ENCODE peak calls at places on chromosome 20, in six cellular contexts. One of them, this sample, is unnamed.

GRCh38 chr20:31566658-31567379 is 38.3 kb upstream of the ID1 start:
- DNase-seq in left lung: no peak
- DNase-seq in psoas muscle: no peak
- DNase-seq in cardiac muscle cell: no peak
- DNase-seq in colonic mucosa: no peak
- DNase-seq in A673: no peak
- DNase-seq in this sample: no peak

GRCh38 chr20:25514747-25515340 is 70.5 kb downstream of the NINL start:
- DNase-seq in colonic mucosa: no peak
- DNase-seq in A673: no peak
- DNase-seq in left lung: no peak
- DNase-seq in psoas muscle: no peak
- DNase-seq in cardiac muscle cell: no peak
- DNase-seq in this sample: no peak

GRCh38 chr20:35174458-35175216 is 2.8 kb downstream of the PROCR start:
- DNase-seq in colonic mucosa: peak
- DNase-seq in psoas muscle: peak
- DNase-seq in A673: no peak
- DNase-seq in left lung: no peak
- DNase-seq in cardiac muscle cell: no peak
- DNase-seq in this sample: no peak

GRCh38 chr20:53785320-53785719 is 191.7 kb upstream of the ZNF217 start:
- DNase-seq in colonic mucosa: no peak
- DNase-seq in psoas muscle: no peak
- DNase-seq in left lung: no peak
- DNase-seq in A673: no peak
- DNase-seq in cardiac muscle cell: no peak
- DNase-seq in this sample: no peak

GRCh38 chr20:21702553-21703467 is 2.7 kb upstream of the PAX1 start:
- DNase-seq in colonic mucosa: peak
- DNase-seq in left lung: peak
- DNase-seq in A673: peak
- DNase-seq in psoas muscle: peak
- DNase-seq in cardiac muscle cell: peak
- DNase-seq in this sample: no peak

GRCh38 chr20:17959257-17959627 is 9.4 kb downstream of the SNX5 start:
- DNase-seq in colonic mucosa: no peak
- DNase-seq in left lung: no peak
- DNase-seq in psoas muscle: no peak
- DNase-seq in cardiac muscle cell: no peak
- DNase-seq in A673: no peak
- DNase-seq in this sample: no peak

GRCh38 chr20:63295422-63295821 is 2.4 kb downstream of the COL20A1 start:
- DNase-seq in A673: no peak
- DNase-seq in colonic mucosa: no peak
- DNase-seq in psoas muscle: no peak
- DNase-seq in left lung: peak
- DNase-seq in cardiac muscle cell: no peak
- DNase-seq in this sample: no peak

GRCh38 chr20:24662756-24663399 is 193.4 kb downstream of the SYNDIG1 start:
- DNase-seq in psoas muscle: no peak
- DNase-seq in A673: no peak
- DNase-seq in cardiac muscle cell: peak
- DNase-seq in colonic mucosa: no peak
- DNase-seq in left lung: no peak
- DNase-seq in this sample: no peak

GRCh38 chr20:20247234-20247633 is 120.7 kb upstream of the INSM1 start:
- DNase-seq in colonic mucosa: no peak
- DNase-seq in psoas muscle: no peak
- DNase-seq in A673: no peak
- DNase-seq in cardiac muscle cell: no peak
- DNase-seq in left lung: no peak
- DNase-seq in this sample: no peak

GRCh38 chr20:51934301-51935002 is 132.1 kb upstream of the SALL4 start:
- DNase-seq in A673: peak
- DNase-seq in left lung: no peak
- DNase-seq in colonic mucosa: no peak
- DNase-seq in psoas muscle: no peak
- DNase-seq in cardiac muscle cell: no peak
- DNase-seq in this sample: no peak

GRCh38 chr20:184288-184687 is 5.2 kb downstream of the DEFB128 start:
- DNase-seq in psoas muscle: no peak
- DNase-seq in left lung: no peak
- DNase-seq in colonic mucosa: no peak
- DNase-seq in cardiac muscle cell: no peak
- DNase-seq in A673: no peak
- DNase-seq in this sample: no peak

GRCh38 chr20:63830821-63831593 is at the start of gene ZBTB46:
- DNase-seq in psoas muscle: peak
- DNase-seq in A673: peak
- DNase-seq in colonic mucosa: peak
- DNase-seq in left lung: peak
- DNase-seq in cardiac muscle cell: peak
- DNase-seq in this sample: no peak

GRCh38 chr20:61868006-61868405 is 197.7 kb downstream of the TAF4 start:
- DNase-seq in A673: no peak
- DNase-seq in colonic mucosa: no peak
- DNase-seq in cardiac muscle cell: no peak
- DNase-seq in psoas muscle: no peak
- DNase-seq in left lung: peak
- DNase-seq in this sample: no peak

GRCh38 chr20:25136643-25137559 is 55.0 kb upstream of the VSX1 start:
- DNase-seq in A673: no peak
- DNase-seq in psoas muscle: peak
- DNase-seq in cardiac muscle cell: peak
- DNase-seq in left lung: peak
- DNase-seq in colonic mucosa: peak
- DNase-seq in this sample: peak

GRCh38 chr20:3935295-3935955 is 46.2 kb downstream of the PANK2 start:
- DNase-seq in colonic mucosa: no peak
- DNase-seq in cardiac muscle cell: no peak
- DNase-seq in left lung: no peak
- DNase-seq in psoas muscle: peak
- DNase-seq in A673: no peak
- DNase-seq in this sample: peak

GRCh38 chr20:44336086-44336485 is 757 bp upstream of the R3HDML start:
- DNase-seq in psoas muscle: no peak
- DNase-seq in colonic mucosa: no peak
- DNase-seq in left lung: no peak
- DNase-seq in cardiac muscle cell: no peak
- DNase-seq in A673: no peak
- DNase-seq in this sample: no peak

GRCh38 chr20:44805991-44806729 is 4.2 kb downstream of the RIMS4 start:
- DNase-seq in colonic mucosa: peak
- DNase-seq in cardiac muscle cell: peak
- DNase-seq in psoas muscle: peak
- DNase-seq in left lung: peak
- DNase-seq in A673: peak
- DNase-seq in this sample: no peak

GRCh38 chr20:52192296-52193007 is 873 bp upstream of the ZFP64 start:
- DNase-seq in cardiac muscle cell: no peak
- DNase-seq in left lung: no peak
- DNase-seq in colonic mucosa: no peak
- DNase-seq in psoas muscle: peak
- DNase-seq in A673: no peak
- DNase-seq in this sample: no peak

GRCh38 chr20:61898405-61898804 is 167.3 kb downstream of the TAF4 start:
- DNase-seq in psoas muscle: no peak
- DNase-seq in cardiac muscle cell: no peak
- DNase-seq in left lung: peak
- DNase-seq in A673: no peak
- DNase-seq in colonic mucosa: no peak
- DNase-seq in this sample: no peak

GRCh38 chr20:63061701-63062100 is 54.9 kb upstream of the BHLHE23 start:
- DNase-seq in cardiac muscle cell: no peak
- DNase-seq in left lung: peak
- DNase-seq in A673: no peak
- DNase-seq in colonic mucosa: no peak
- DNase-seq in psoas muscle: no peak
- DNase-seq in this sample: peak

DNA sequence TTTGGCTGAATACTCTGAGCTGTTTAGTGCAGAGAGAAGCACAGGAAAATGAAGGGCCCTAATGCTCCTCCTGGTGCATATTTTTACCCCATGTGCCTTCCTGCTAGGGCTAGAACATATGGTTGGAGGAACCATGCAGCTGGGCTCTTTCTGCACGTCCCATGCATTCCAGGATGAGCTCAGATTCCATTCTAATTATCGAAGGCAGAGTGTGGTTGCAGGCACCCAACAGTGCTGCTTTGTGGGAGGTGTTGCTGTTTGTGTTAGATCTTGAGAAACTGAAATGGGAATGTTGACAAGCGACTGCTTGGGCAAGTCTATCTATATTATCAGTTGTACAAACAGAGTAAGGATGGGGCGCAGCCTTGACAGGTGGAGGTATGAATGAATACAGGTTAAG is 419.5 kb downstream of the DHX35 start:
- DNase-seq in cardiac muscle cell: no peak
- DNase-seq in psoas muscle: no peak
- DNase-seq in colonic mucosa: no peak
- DNase-seq in A673: peak
- DNase-seq in left lung: no peak
- DNase-seq in this sample: no peak
- TF ChIP-seq CTCF in cardiac muscle cell: no peak
- TF ChIP-seq CTCF in psoas muscle: no peak
- TF ChIP-seq CTCF in colonic mucosa: no peak
- TF ChIP-seq CTCF in A673: no peak
- TF ChIP-seq CTCF in left lung: no peak
- TF ChIP-seq CTCF in this sample: no peak

GRCh38 chr20:37419774-37420542 is 74.0 kb downstream of the SRC start:
- DNase-seq in cardiac muscle cell: no peak
- DNase-seq in left lung: no peak
- DNase-seq in psoas muscle: no peak
- DNase-seq in A673: no peak
- DNase-seq in colonic mucosa: no peak
- DNase-seq in this sample: no peak
- H3K4me3 ChIP-seq in cardiac muscle cell: no peak
- H3K4me3 ChIP-seq in left lung: no peak
- H3K4me3 ChIP-seq in psoas muscle: no peak
- H3K4me3 ChIP-seq in A673: no peak
- H3K4me3 ChIP-seq in colonic mucosa: no peak
- H3K4me3 ChIP-seq in this sample: no peak

DNA sequence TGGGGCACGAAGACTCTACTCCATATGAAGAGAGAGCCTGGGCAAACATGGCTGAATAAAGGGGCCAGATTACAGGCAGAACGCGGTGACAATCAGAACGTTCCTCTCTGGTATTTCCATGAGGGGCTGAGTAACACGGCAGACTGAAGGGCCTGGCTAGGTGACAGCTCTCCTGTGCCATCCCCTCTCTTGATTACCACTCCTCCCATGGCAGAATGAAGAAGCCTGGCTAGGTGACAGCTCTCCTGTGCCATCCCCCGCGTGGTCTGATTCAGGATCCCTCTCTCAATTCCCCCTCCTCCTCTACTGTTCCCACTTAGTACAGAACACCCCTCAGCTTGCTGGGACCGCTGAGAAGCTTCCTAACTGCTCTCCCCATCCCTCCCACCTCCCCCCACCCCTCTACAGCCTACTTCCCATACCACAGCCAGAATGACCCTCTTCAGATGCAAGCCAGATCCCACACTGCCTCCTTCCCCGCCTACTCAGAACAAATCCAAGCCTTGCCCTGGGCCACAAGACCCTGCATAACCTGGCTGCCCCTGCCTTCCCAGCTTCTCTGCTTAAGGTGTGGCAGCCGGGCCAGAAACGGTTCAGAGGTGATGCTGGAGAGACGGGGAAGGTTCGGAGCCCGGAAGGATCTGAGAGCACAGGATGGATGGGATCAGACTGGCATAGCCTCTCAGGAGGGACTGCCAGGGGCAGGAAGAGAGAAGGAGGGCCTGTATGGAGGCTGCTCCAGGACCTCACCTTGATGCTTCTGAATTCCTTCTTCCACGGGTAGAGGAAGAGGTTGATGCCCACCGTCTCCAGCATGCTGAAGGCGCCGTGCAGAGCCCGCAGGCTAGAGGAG is 7.7 kb downstream of the SPATA2 start:
- DNase-seq in cardiac muscle cell: no peak
- DNase-seq in psoas muscle: no peak
- DNase-seq in colonic mucosa: no peak
- DNase-seq in left lung: no peak
- DNase-seq in A673: no peak
- DNase-seq in this sample: no peak
- H3K27ac ChIP-seq in cardiac muscle cell: no peak
- H3K27ac ChIP-seq in psoas muscle: peak
- H3K27ac ChIP-seq in colonic mucosa: no peak
- H3K27ac ChIP-seq in left lung: no peak
- H3K27ac ChIP-seq in A673: no peak
- H3K27ac ChIP-seq in this sample: no peak

GRCh38 chr20:59811681-59812171 is 121.7 kb downstream of the SYCP2 start:
- DNase-seq in A673: no peak
- DNase-seq in psoas muscle: no peak
- DNase-seq in left lung: no peak
- DNase-seq in cardiac muscle cell: no peak
- DNase-seq in colonic mucosa: peak
- DNase-seq in this sample: peak

GRCh38 chr20:59812286-59813125 is 120.9 kb downstream of the SYCP2 start:
- DNase-seq in left lung: no peak
- DNase-seq in psoas muscle: no peak
- DNase-seq in colonic mucosa: peak
- DNase-seq in cardiac muscle cell: no peak
- DNase-seq in A673: no peak
- DNase-seq in this sample: peak

GRCh38 chr20:59814835-59815340 is 118.5 kb downstream of the SYCP2 start:
- DNase-seq in colonic mucosa: no peak
- DNase-seq in cardiac muscle cell: no peak
- DNase-seq in left lung: no peak
- DNase-seq in psoas muscle: no peak
- DNase-seq in A673: no peak
- DNase-seq in this sample: peak

GRCh38 chr20:59813948-59814834 is 119.2 kb downstream of the SYCP2 start:
- DNase-seq in left lung: no peak
- DNase-seq in colonic mucosa: no peak
- DNase-seq in psoas muscle: no peak
- DNase-seq in A673: no peak
- DNase-seq in cardiac muscle cell: no peak
- DNase-seq in this sample: peak

DNA sequence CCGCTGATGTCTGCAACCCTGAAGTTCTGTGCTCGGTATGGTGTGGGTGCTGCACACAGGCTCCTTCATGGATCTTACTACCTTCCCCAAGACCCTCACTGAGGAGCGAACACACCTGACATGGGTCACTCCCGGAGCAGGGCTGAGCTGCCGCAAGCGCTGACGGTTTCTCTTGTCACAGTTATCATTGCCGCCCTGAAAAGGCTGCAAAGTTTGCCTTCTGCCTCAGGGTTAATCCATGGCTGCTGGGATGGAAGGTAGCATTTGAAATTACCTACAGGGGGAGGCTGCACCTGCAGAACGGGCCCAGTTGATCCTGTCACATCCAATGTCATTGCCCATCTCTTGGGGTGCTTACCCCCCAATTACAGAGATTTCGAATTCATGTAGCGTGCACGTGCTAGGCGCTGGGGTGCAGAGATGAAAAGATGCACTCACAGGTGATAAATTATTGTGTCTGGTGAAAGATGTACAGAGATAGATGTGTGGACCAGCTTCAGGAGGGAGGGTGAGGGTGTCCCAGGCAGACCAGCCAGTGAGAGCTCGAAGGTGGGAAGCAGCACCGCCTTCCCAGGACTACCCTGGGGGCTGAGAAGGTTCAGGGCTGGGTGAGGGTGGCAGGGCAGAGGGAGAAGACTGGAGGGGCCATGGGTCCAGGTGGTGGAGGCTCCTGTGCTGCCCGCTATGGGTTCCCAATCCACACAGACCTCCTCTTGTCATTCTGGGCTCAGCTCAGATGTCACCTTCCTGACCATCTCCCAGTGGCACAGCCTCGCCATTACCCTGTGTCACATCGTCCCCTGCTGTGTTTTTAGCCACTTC is 120.1 kb downstream of the SYCP2 start:
- DNase-seq in colonic mucosa: peak
- DNase-seq in A673: no peak
- DNase-seq in cardiac muscle cell: no peak
- DNase-seq in psoas muscle: no peak
- DNase-seq in left lung: no peak
- DNase-seq in this sample: peak
- TF ChIP-seq CTCF in colonic mucosa: no peak
- TF ChIP-seq CTCF in A673: no peak
- TF ChIP-seq CTCF in cardiac muscle cell: no peak
- TF ChIP-seq CTCF in psoas muscle: no peak
- TF ChIP-seq CTCF in left lung: no peak
- TF ChIP-seq CTCF in this sample: no peak

This sample was measured in coronary artery.